ENCODE peak calls at places on chromosomes 7 and 10, in eight cellular contexts. Y is ovary, J is suprapubic skin, I is GM12891, Z is right lobe of liver, K is transverse colon, G is esophagus squamous epithelium, C is HCT116. X is an unnamed sample.

GRCh38 chr10:119807960-119808697 is 64.5 kb downstream of the MCMBP start:
- DNase-seq in Y (no peak), J (no peak), I (no peak), Z (no peak), K (no peak), G (no peak), C (no peak), X (peak)

GRCh38 chr7:30989824-30990140 is 26.0 kb downstream of the GHRHR start:
- DNase-seq in Y (no peak), J (no peak), I (no peak), Z (no peak), K (no peak), G (no peak), C (no peak), X (no peak)

GRCh38 chr7:7226407-7226806 is 44.1 kb downstream of the C1GALT1 start:
- DNase-seq in Y (no peak), J (no peak), I (no peak), Z (no peak), K (no peak), G (no peak), C (no peak), X (no peak)

GRCh38 chr7:22420973-22421635 is 64.2 kb upstream of the RAPGEF5 start:
- DNase-seq in Y (no peak), J (no peak), I (no peak), Z (no peak), K (no peak), G (no peak), C (no peak), X (no peak)

GRCh38 chr10:90847436-90847835 is 10.4 kb downstream of the HTR7 start:
- DNase-seq in Y (no peak), J (no peak), I (no peak), Z (no peak), K (no peak), G (no peak), C (peak), X (no peak)

GRCh38 chr10:68471063-68471585 is 649 bp downstream of the DNA2 start:
- DNase-seq in Y (no peak), J (no peak), I (peak), Z (no peak), K (no peak), G (no peak), C (no peak), X (no peak)

GRCh38 chr10:30070001-30070759 is 10.8 kb upstream of the JCAD start:
- DNase-seq in Y (no peak), J (no peak), I (no peak), Z (no peak), K (no peak), G (no peak), C (no peak), X (no peak)

GRCh38 chr7:122337011-122337410 is 32.5 kb upstream of the FEZF1 start:
- DNase-seq in Y (no peak), J (no peak), I (no peak), Z (no peak), K (no peak), G (no peak), C (no peak), X (no peak)

GRCh38 chr10:118496525-118496924 is 98.9 kb downstream of the PRLHR start:
- DNase-seq in Y (no peak), J (no peak), I (no peak), Z (no peak), K (peak), G (no peak), C (no peak), X (no peak)

GRCh38 chr7:129607471-129608120 is 3.9 kb upstream of the NRF1 start:
- DNase-seq in Y (no peak), J (no peak), I (peak), Z (no peak), K (peak), G (no peak), C (no peak), X (peak)

GRCh38 chr7:99040104-99040958 is 103.6 kb downstream of the SMURF1 start:
- DNase-seq in Y (peak), J (peak), I (peak), Z (peak), K (peak), G (no peak), C (peak), X (peak)
- TF ChIP-seq POLR2A in Y (no peak), J (no peak), I (no peak), Z (no peak), K (no peak), G (no peak), C (no peak), X (no peak)

DNA sequence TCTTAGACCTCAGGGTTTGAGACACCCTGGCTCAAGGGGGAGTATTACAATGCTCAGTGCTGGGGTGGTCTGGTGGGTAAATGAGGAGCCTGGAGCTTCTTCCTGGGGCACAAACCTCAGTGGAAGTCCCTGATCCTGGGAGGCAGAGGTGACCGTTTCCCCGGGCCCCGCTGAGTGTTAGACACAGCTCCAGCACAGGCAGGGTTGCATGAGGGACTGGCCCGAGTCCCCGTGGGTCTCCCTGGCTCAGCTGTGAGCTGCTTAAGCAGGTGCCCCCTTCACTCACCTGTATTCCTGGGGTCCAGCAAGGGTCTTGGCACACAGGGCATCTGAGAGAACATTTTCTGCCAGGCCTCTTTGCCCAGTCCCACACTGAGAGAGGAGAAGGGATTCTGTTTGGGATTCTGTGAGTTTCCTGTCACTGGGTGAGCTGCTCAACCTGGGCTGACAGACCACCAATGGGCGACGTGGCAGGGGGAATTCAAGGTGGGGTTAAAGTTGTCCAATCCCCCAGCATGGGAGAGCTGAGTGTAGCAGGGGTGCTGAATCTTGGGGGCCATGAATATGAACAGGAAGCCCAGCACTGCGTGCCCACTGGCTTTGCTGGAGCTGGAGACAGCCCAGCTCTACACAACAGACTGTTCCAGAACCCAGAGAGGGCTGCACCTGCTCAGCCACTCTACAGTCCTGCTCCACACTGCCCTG is 29.9 kb downstream of the DDIT4 start:
- DNase-seq in Y (no peak), J (no peak), I (no peak), Z (no peak), K (no peak), G (no peak), C (no peak), X (no peak)
- TF ChIP-seq POLR2A in Y (no peak), J (no peak), I (no peak), Z (no peak), K (no peak), G (no peak), C (peak), X (no peak)

GRCh38 chr10:70493660-70494234 is 15.2 kb downstream of the PALD1 start:
- DNase-seq in Y (no peak), J (no peak), I (peak), Z (no peak), K (peak), G (no peak), C (no peak), X (no peak)
- TF ChIP-seq POLR2A in Y (no peak), J (no peak), I (no peak), Z (no peak), K (no peak), G (no peak), C (no peak), X (no peak)

GRCh38 chr7:114569160-114569559 is 154.5 kb downstream of the FOXP2 start:
- DNase-seq in Y (no peak), J (no peak), I (no peak), Z (no peak), K (no peak), G (no peak), C (no peak), X (no peak)
- TF ChIP-seq POLR2A in Y (no peak), J (no peak), I (no peak), Z (no peak), K (no peak), G (no peak), C (no peak), X (no peak)

DNA sequence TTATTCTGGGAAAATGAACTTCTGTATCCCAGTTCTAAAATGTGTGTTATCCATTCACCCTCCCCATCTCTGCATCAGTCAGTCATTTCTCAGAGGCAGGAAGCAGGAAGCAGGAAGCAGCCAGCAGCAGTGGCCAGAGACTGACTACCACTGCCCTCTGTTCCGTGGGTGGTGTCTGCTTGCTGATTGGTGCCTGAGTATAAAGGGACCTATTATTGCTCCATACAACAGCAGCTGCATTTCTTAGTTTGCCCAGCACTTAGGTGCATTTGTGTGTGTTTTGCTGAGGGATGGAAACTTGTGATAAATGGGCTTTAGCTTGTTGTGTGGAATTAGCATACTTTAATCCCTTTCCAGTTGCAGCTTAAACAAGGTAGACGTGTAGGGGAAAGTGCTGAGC is 582.2 kb downstream of the SORCS1 start:
- DNase-seq in Y (no peak), J (no peak), I (no peak), Z (no peak), K (no peak), G (no peak), C (no peak), X (no peak)
- TF ChIP-seq POLR2A in Y (no peak), J (no peak), I (no peak), Z (no peak), K (no peak), G (no peak), C (no peak), X (no peak)

DNA sequence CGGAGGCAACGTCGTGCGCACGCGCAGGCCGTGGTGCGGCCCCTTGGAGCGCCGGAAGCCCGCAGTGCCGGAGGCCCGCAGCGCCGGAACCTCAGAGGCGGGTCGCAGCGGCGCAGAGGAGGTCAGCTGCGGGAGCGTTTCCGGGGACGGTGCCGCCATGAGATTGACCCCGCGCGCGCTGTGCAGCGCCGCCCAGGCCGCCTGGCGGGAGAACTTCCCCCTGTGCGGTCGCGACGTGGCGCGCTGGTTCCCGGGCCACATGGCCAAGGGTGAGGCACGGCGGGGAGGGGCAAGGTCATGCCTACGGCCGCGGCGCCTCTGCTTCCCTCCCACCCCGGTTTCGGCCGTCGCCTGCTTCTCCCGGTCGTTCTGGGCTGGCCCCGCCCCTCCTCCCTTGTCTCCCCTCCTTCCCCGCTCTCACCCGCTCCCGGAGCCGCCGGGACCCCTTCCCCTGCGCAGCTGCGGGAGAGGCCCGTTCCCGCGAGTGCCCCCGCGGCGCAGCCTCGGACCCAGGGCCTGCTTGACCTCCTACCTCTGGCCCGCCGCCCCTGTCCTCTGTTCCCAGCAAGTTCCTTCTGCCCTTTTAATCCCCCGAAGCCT is at the start of gene MTG1:
- DNase-seq in Y (peak), J (peak), I (peak), Z (peak), K (peak), G (no peak), C (peak), X (no peak)
- TF ChIP-seq POLR2A in Y (peak), J (no peak), I (peak), Z (peak), K (peak), G (peak), C (peak), X (peak)

X was measured in H54.